ENCODE peak calls at places on chromosomes 2 and 18, in seven cellular contexts. Q, P, I, O, E, R and F are unnamed samples. For H3K4me1 and H3K9me3, the result is how much of the 10 kb centered on the place peaks cover.

GRCh38 chr2:235698028-235698427 is 204.2 kb downstream of the AGAP1 start:
- DNase-seq in Q (no peak), P (no peak), I (peak), O (no peak), E (no peak), R (no peak), F (no peak)

GRCh38 chr2:205409403-205409802 is 272.9 kb upstream of the NRP2 start:
- DNase-seq in Q (no peak), P (no peak), I (no peak), O (no peak), E (no peak), R (no peak), F (no peak)

GRCh38 chr18:79393181-79393598 is 2.5 kb upstream of the NFATC1 start:
- DNase-seq in Q (no peak), P (no peak), I (no peak), O (no peak), E (peak), R (no peak), F (no peak)

GRCh38 chr2:240213226-240213475 is 72.7 kb upstream of the OTOS start:
- DNase-seq in Q (no peak), P (no peak), I (no peak), O (no peak), E (no peak), R (no peak), F (no peak)

GRCh38 chr2:85800576-85800975 is 46.8 kb downstream of the ATOH8 start:
- DNase-seq in Q (no peak), P (peak), I (no peak), O (no peak), E (no peak), R (no peak), F (no peak)

GRCh38 chr2:205053827-205054410 is 508.6 kb downstream of the PARD3B start:
- DNase-seq in Q (no peak), P (no peak), I (no peak), O (no peak), E (no peak), R (no peak), F (no peak)

GRCh38 chr2:178783889-178784288 is 23.3 kb downstream of the TTN start:
- DNase-seq in Q (no peak), P (no peak), I (no peak), O (no peak), E (no peak), R (no peak), F (no peak)

GRCh38 chr2:75190271-75190990 is 8.9 kb downstream of the TACR1 start:
- DNase-seq in Q (no peak), P (no peak), I (no peak), O (no peak), E (no peak), R (no peak), F (no peak)

GRCh38 chr2:148814853-148815419 is 60.1 kb upstream of the KIF5C start:
- DNase-seq in Q (no peak), P (peak), I (peak), O (no peak), E (peak), R (no peak), F (no peak)

GRCh38 chr2:61789807-61790602 is 63.9 kb downstream of the FAM161A start:
- DNase-seq in Q (no peak), P (no peak), I (no peak), O (no peak), E (no peak), R (no peak), F (no peak)

GRCh38 chr2:24919977-24920812 is at the start of gene ADCY3:
- DNase-seq in Q (peak), P (peak), I (peak), O (peak), E (peak), R (no peak), F (no peak)

GRCh38 chr18:34837769-34838194 is 127.7 kb downstream of the DTNA start:
- DNase-seq in Q (no peak), P (no peak), I (no peak), O (no peak), E (peak), R (no peak), F (no peak)

GRCh38 chr2:97067279-97068004 is 27.2 kb downstream of the FAHD2B start:
- DNase-seq in Q (peak), P (no peak), I (no peak), O (no peak), E (no peak), R (no peak), F (no peak)

GRCh38 chr2:230714122-230714453 is 1.4 kb downstream of the CAB39 start:
- DNase-seq in Q (peak), P (peak), I (no peak), O (no peak), E (no peak), R (peak), F (no peak)

GRCh38 chr18:48946329-48946835 is 4.4 kb downstream of the SMAD7 start:
- DNase-seq in Q (no peak), P (peak), I (peak), O (no peak), E (no peak), R (peak), F (no peak)

GRCh38 chr2:3223080-3223923 is 154.3 kb downstream of the EIPR1 start:
- DNase-seq in Q (no peak), P (no peak), I (no peak), O (no peak), E (no peak), R (no peak), F (no peak)
- TF ChIP-seq EP300 in Q (no peak), P (no peak), I (no peak), O (no peak), E (no peak), R (no peak), F (no peak)

GRCh38 chr2:216414772-216415319 is 2.6 kb downstream of the SMARCAL1 start:
- DNase-seq in Q (no peak), P (no peak), I (no peak), O (no peak), E (no peak), R (peak), F (no peak)

GRCh38 chr2:216410550-216410949 is 1.7 kb upstream of the SMARCAL1 start:
- DNase-seq in Q (no peak), P (no peak), I (no peak), O (no peak), E (no peak), R (no peak), F (no peak)

GRCh38 chr2:216412022-216412999 is at the start of gene SMARCAL1:
- DNase-seq in Q (peak), P (peak), I (peak), O (peak), E (peak), R (peak), F (peak)

GRCh38 chr2:216416571-216417307 is 4.5 kb downstream of the SMARCAL1 start:
- DNase-seq in Q (no peak), P (no peak), I (no peak), O (peak), E (no peak), R (no peak), F (no peak)

DNA sequence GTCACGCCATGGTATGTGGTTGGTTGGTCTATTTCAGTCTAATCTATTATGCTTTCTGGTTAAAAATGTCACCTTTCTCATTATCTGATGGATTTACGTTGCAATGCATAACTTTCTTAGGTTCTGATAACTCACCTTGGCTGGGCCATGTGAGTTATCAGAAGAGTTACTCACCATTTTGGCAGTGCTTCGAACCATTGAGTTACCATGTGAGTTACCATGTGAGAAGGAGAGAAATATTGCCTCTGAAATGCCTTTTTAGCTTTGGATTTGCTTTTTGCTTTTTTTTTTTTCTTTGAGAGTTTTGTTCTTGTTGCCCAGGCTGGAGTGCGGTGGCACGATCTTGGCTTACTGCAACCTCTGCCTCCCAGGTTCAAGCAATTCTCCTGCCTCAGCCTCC is 1.6 kb downstream of the SMARCAL1 start:
- DNase-seq in Q (no peak), P (no peak), I (no peak), O (no peak), E (no peak), R (no peak), F (no peak)
- H3K4me1 ChIP-seq in Q (under half), P (under half), I (under half), O (under half), E (under half), R (under half), F (under half)

GRCh38 chr2:11547912-11548497 is 14.2 kb downstream of the GREB1 start:
- DNase-seq in Q (no peak), P (no peak), I (no peak), O (no peak), E (no peak), R (no peak), F (no peak)
- H3K9me3 ChIP-seq in Q (under half), P (under half), I (under half), O (under half), E (under half), R (under half), F (under half)

DNA sequence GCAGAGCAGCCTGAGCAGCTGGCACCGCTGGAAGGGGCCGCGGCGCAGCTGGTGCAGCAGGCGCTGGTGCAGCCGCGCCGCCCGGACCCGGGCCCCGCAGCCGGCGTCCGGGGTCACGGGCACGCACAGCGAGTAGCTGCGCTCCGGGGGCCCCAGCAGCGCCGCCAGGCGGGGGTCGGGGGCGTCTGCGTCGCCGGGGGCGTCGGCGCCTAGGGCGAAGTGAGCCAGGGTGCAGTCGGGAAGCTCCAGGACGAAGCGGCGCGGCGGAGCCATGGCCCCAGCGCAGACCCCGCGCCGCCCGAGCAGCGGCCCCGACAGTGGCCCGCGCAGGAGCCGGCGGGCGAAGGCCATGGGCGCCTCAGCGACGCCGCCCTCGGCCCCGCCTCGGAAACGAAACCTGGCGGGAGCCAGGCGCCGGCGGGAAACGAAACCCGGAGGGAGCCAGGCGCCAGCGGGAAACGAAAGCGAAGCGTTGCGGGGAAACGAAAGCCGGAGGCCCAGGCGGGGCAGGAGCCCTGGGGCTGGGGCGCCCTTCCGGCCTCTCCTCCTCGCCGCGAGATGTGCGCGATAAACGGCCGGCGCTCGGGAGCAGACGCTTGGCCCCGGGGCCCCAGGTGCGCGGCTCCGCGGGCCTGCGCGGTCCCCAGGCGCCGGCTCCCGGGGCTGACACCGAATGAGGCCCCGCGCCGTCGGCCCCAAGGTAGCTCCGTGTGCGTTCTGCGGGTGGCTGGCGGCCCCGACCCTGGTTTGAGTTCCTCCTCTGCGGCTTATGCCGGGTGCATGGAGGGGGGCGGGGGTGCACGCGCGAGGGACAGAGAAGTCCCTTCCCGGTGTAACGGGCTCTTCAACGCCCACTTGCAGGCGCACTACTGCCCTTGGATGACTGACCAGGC is at the start of gene CMPK2:
- DNase-seq in Q (peak), P (peak), I (peak), O (peak), E (peak), R (peak), F (peak)
- TF ChIP-seq EP300 in Q (no peak), P (no peak), I (no peak), O (peak), E (no peak), R (no peak), F (no peak)

DNA sequence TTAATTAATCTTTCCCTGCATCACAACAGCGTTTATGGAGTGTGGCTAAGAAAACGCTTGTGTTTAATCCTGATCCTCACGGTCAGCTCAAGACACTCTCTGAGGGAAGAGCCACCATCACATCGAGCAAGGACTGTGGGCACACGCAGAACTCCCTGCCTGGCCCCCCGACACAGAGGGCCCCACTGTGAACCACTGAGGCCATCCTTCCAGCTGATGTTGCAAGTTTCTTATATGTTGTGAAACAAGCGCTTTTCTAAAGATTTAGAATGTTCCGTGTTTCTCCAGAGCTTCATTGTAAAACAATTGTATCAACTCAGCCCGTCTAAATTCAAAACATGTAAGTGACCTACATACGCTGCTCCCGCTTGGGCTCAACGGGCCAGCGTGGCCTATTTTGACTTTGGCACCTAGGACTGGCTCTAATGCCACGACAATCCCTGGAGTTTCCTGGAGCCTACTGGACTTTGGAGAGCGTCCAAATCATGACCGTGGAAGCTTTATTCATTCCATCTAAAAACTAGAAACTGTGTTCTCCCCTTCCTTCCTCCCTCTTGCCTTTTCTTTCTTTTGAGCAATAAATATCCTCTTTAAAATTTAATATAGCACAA is 34.9 kb downstream of the SERPINE2 start:
- DNase-seq in Q (no peak), P (no peak), I (peak), O (no peak), E (no peak), R (no peak), F (no peak)
- H3K4me1 ChIP-seq in Q (under half), P (under half), I (under half), O (under half), E (under half), R (under half), F (under half)

DNA sequence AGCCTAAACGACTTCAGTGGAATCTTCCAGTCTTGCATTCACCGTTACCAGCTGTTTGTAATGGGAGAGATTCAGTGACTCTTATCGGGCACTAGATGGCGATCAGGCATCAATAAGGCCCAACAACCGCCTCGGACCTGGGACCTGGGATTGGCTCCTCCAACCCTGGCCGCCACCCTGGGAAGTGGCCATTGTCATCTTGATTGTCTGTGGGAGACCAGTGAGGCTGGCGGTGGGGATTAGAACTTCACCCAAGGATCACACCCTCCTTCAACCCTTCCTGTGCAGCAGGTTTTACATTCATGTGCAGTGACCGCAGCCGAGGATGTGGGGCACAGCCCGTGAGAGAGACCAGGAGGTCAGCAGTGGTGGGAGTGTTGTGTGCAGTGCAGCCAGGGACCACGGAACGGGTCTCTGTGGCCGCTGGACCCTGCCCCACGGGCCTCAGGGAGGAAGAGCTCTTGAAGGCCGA is 85.3 kb downstream of the SPP2 start:
- DNase-seq in Q (peak), P (peak), I (peak), O (peak), E (peak), R (peak), F (no peak)
- H3K9me3 ChIP-seq in Q (under half), P (under half), I (under half), O (under half), E (under half), R (under half), F (under half)

GRCh38 chr2:160269365-160269764 is 69.3 kb upstream of the ITGB6 start:
- DNase-seq in Q (no peak), P (no peak), I (no peak), O (no peak), E (no peak), R (no peak), F (no peak)

GRCh38 chr2:160267022-160267421 is 67.0 kb upstream of the ITGB6 start:
- DNase-seq in Q (no peak), P (no peak), I (no peak), O (no peak), E (no peak), R (no peak), F (no peak)

GRCh38 chr2:160269803-160270570 is 69.9 kb upstream of the ITGB6 start:
- DNase-seq in Q (peak), P (peak), I (peak), O (peak), E (peak), R (peak), F (peak)

GRCh38 chr2:160268382-160268781 is 68.3 kb upstream of the ITGB6 start:
- DNase-seq in Q (no peak), P (no peak), I (no peak), O (no peak), E (no peak), R (no peak), F (no peak)

GRCh38 chr2:160266078-160266551 is 66.0 kb upstream of the ITGB6 start:
- DNase-seq in Q (no peak), P (no peak), I (no peak), O (no peak), E (no peak), R (no peak), F (no peak)
- TF ChIP-seq EP300 in Q (no peak), P (no peak), I (no peak), O (no peak), E (no peak), R (no peak), F (no peak)